ENCODE peak calls at places on chromosomes 3 and 15, in seven cellular contexts. One of them, this sample, is unnamed.

GRCh38 chr3:178665747-178666146 is 129.5 kb downstream of the KCNMB2 start:
- DNase-seq in fibroblast of lung: no peak
- DNase-seq in BJ: no peak
- DNase-seq in iPS DF 6.9: no peak
- DNase-seq in osteoblast: no peak
- DNase-seq in testis: no peak
- DNase-seq in IMR-90: no peak
- DNase-seq in this sample: no peak

GRCh38 chr3:125684199-125684598 is 88.9 kb upstream of the OSBPL11 start:
- DNase-seq in fibroblast of lung: peak; percentile 5
- DNase-seq in BJ: no peak
- DNase-seq in iPS DF 6.9: peak; percentile 39
- DNase-seq in osteoblast: no peak
- DNase-seq in testis: peak; percentile 55
- DNase-seq in IMR-90: peak; percentile 12
- DNase-seq in this sample: no peak

GRCh38 chr15:79849789-79850188 is 47.0 kb downstream of the MTHFS start:
- DNase-seq in fibroblast of lung: peak; percentile 21
- DNase-seq in BJ: no peak
- DNase-seq in iPS DF 6.9: peak; percentile 20
- DNase-seq in osteoblast: peak; percentile 23
- DNase-seq in testis: peak; percentile 69
- DNase-seq in IMR-90: peak; percentile 52
- DNase-seq in this sample: no peak

GRCh38 chr3:73024836-73025235 is 28.2 kb downstream of the PPP4R2 start:
- DNase-seq in fibroblast of lung: no peak
- DNase-seq in BJ: no peak
- DNase-seq in iPS DF 6.9: no peak
- DNase-seq in osteoblast: no peak
- DNase-seq in testis: no peak
- DNase-seq in IMR-90: peak; percentile 25
- DNase-seq in this sample: no peak

GRCh38 chr15:62545392-62546227 is 380.5 kb upstream of the C2CD4B start:
- DNase-seq in fibroblast of lung: peak; percentile 73
- DNase-seq in BJ: peak; percentile 11
- DNase-seq in iPS DF 6.9: no peak
- DNase-seq in osteoblast: no peak
- DNase-seq in testis: peak; percentile 59
- DNase-seq in IMR-90: peak; percentile 42
- DNase-seq in this sample: peak; percentile 81

GRCh38 chr3:14278799-14279705 is 100.4 kb downstream of the LSM3 start:
- DNase-seq in fibroblast of lung: no peak
- DNase-seq in BJ: no peak
- DNase-seq in iPS DF 6.9: no peak
- DNase-seq in osteoblast: peak; percentile 76
- DNase-seq in testis: no peak
- DNase-seq in IMR-90: no peak
- DNase-seq in this sample: no peak

GRCh38 chr3:25885544-25885943 is 95.7 kb downstream of the OXSM start:
- DNase-seq in fibroblast of lung: peak; percentile 51
- DNase-seq in BJ: no peak
- DNase-seq in iPS DF 6.9: no peak
- DNase-seq in osteoblast: no peak
- DNase-seq in testis: no peak
- DNase-seq in IMR-90: peak; percentile 45
- DNase-seq in this sample: peak; percentile 66

GRCh38 chr3:136050250-136050649 is 84.7 kb downstream of the PPP2R3A start:
- DNase-seq in fibroblast of lung: peak; percentile 32
- DNase-seq in BJ: no peak
- DNase-seq in iPS DF 6.9: no peak
- DNase-seq in osteoblast: no peak
- DNase-seq in testis: no peak
- DNase-seq in IMR-90: no peak
- DNase-seq in this sample: no peak

GRCh38 chr3:100693225-100693624 is 16.1 kb upstream of the TFG start:
- DNase-seq in fibroblast of lung: no peak
- DNase-seq in BJ: no peak
- DNase-seq in iPS DF 6.9: no peak
- DNase-seq in osteoblast: no peak
- DNase-seq in testis: no peak
- DNase-seq in IMR-90: no peak
- DNase-seq in this sample: no peak

GRCh38 chr15:45199136-45199810 is 11.5 kb upstream of the SHF start:
- DNase-seq in fibroblast of lung: peak; percentile 17
- DNase-seq in BJ: no peak
- DNase-seq in iPS DF 6.9: no peak
- DNase-seq in osteoblast: no peak
- DNase-seq in testis: peak; percentile 49
- DNase-seq in IMR-90: no peak
- DNase-seq in this sample: peak; percentile 7

GRCh38 chr15:86522721-86523120 is 443.1 kb downstream of the AGBL1 start:
- DNase-seq in fibroblast of lung: no peak
- DNase-seq in BJ: no peak
- DNase-seq in iPS DF 6.9: no peak
- DNase-seq in osteoblast: no peak
- DNase-seq in testis: no peak
- DNase-seq in IMR-90: no peak
- DNase-seq in this sample: no peak

GRCh38 chr3:33426068-33426467 is 14.1 kb downstream of the UBP1 start:
- DNase-seq in fibroblast of lung: no peak
- DNase-seq in BJ: no peak
- DNase-seq in iPS DF 6.9: no peak
- DNase-seq in osteoblast: no peak
- DNase-seq in testis: no peak
- DNase-seq in IMR-90: no peak
- DNase-seq in this sample: no peak

GRCh38 chr3:113211370-113212154 is at the start of gene BOC:
- DNase-seq in fibroblast of lung: peak; percentile 82
- DNase-seq in BJ: no peak
- DNase-seq in iPS DF 6.9: no peak
- DNase-seq in osteoblast: peak; percentile 94
- DNase-seq in testis: peak; percentile 48
- DNase-seq in IMR-90: peak; percentile 68
- DNase-seq in this sample: no peak

GRCh38 chr3:139198929-139199328 is 144.9 kb upstream of the MRPS22 start:
- DNase-seq in fibroblast of lung: no peak
- DNase-seq in BJ: no peak
- DNase-seq in iPS DF 6.9: no peak
- DNase-seq in osteoblast: peak; percentile 36
- DNase-seq in testis: no peak
- DNase-seq in IMR-90: peak; percentile 8
- DNase-seq in this sample: no peak

GRCh38 chr15:33089878-33090757 is 104.4 kb downstream of the FMN1 start:
- DNase-seq in fibroblast of lung: peak; percentile 54
- DNase-seq in BJ: no peak
- DNase-seq in iPS DF 6.9: no peak
- DNase-seq in osteoblast: no peak
- DNase-seq in testis: no peak
- DNase-seq in IMR-90: peak; percentile 94
- DNase-seq in this sample: no peak

GRCh38 chr15:87752250-87752951 is 504.1 kb downstream of the NTRK3 start:
- DNase-seq in fibroblast of lung: peak; percentile 92
- DNase-seq in BJ: peak; percentile 54
- DNase-seq in iPS DF 6.9: no peak
- DNase-seq in osteoblast: peak; percentile 91
- DNase-seq in testis: no peak
- DNase-seq in IMR-90: peak; percentile 93
- DNase-seq in this sample: peak; percentile 85

GRCh38 chr3:64221564-64222257 is 3.6 kb downstream of the PRICKLE2 start:
- DNase-seq in fibroblast of lung: no peak
- DNase-seq in BJ: no peak
- DNase-seq in iPS DF 6.9: no peak
- DNase-seq in osteoblast: no peak
- DNase-seq in testis: no peak
- DNase-seq in IMR-90: no peak
- DNase-seq in this sample: no peak
- H3K4me3 ChIP-seq in fibroblast of lung: no peak overlapping the region
- H3K4me3 ChIP-seq in BJ: no peak overlapping the region
- H3K4me3 ChIP-seq in iPS DF 6.9: no peak overlapping the region
- H3K4me3 ChIP-seq in osteoblast: no peak overlapping the region
- H3K4me3 ChIP-seq in testis: no peak overlapping the region
- H3K4me3 ChIP-seq in IMR-90: no peak overlapping the region
- H3K4me3 ChIP-seq in this sample: no peak overlapping the region

GRCh38 chr3:59368887-59369286 is 319.1 kb upstream of the CFAP20DC start:
- DNase-seq in fibroblast of lung: no peak
- DNase-seq in BJ: no peak
- DNase-seq in iPS DF 6.9: no peak
- DNase-seq in osteoblast: no peak
- DNase-seq in testis: no peak
- DNase-seq in IMR-90: no peak
- DNase-seq in this sample: no peak

GRCh38 chr3:59374091-59374490 is 324.3 kb upstream of the CFAP20DC start:
- DNase-seq in fibroblast of lung: no peak
- DNase-seq in BJ: no peak
- DNase-seq in iPS DF 6.9: no peak
- DNase-seq in osteoblast: no peak
- DNase-seq in testis: no peak
- DNase-seq in IMR-90: no peak
- DNase-seq in this sample: no peak

GRCh38 chr3:59374812-59375211 is 325.0 kb upstream of the CFAP20DC start:
- DNase-seq in fibroblast of lung: no peak
- DNase-seq in BJ: no peak
- DNase-seq in iPS DF 6.9: no peak
- DNase-seq in osteoblast: no peak
- DNase-seq in testis: no peak
- DNase-seq in IMR-90: no peak
- DNase-seq in this sample: no peak
- H3K4me3 ChIP-seq in fibroblast of lung: no peak overlapping the region
- H3K4me3 ChIP-seq in BJ: no peak overlapping the region
- H3K4me3 ChIP-seq in iPS DF 6.9: no peak overlapping the region
- H3K4me3 ChIP-seq in osteoblast: no peak overlapping the region
- H3K4me3 ChIP-seq in testis: no peak overlapping the region
- H3K4me3 ChIP-seq in IMR-90: no peak overlapping the region
- H3K4me3 ChIP-seq in this sample: no peak overlapping the region

GRCh38 chr3:186849392-186849975 is 7.0 kb downstream of the ADIPOQ start:
- DNase-seq in fibroblast of lung: peak; percentile 40
- DNase-seq in BJ: peak; percentile 4
- DNase-seq in iPS DF 6.9: no peak
- DNase-seq in osteoblast: no peak
- DNase-seq in testis: no peak
- DNase-seq in IMR-90: peak; percentile 38
- DNase-seq in this sample: no peak
- H3K4me3 ChIP-seq in fibroblast of lung: no peak overlapping the region
- H3K4me3 ChIP-seq in BJ: no peak overlapping the region
- H3K4me3 ChIP-seq in iPS DF 6.9: no peak overlapping the region
- H3K4me3 ChIP-seq in osteoblast: no peak overlapping the region
- H3K4me3 ChIP-seq in testis: no peak overlapping the region
- H3K4me3 ChIP-seq in IMR-90: no peak overlapping the region
- H3K4me3 ChIP-seq in this sample: no peak overlapping the region

GRCh38 chr15:69131362-69132215 is 28.8 kb upstream of the GLCE start:
- DNase-seq in fibroblast of lung: no peak
- DNase-seq in BJ: no peak
- DNase-seq in iPS DF 6.9: no peak
- DNase-seq in osteoblast: no peak
- DNase-seq in testis: no peak
- DNase-seq in IMR-90: no peak
- DNase-seq in this sample: no peak

GRCh38 chr15:69134841-69135240 is 25.6 kb upstream of the GLCE start:
- DNase-seq in fibroblast of lung: no peak
- DNase-seq in BJ: no peak
- DNase-seq in iPS DF 6.9: no peak
- DNase-seq in osteoblast: no peak
- DNase-seq in testis: no peak
- DNase-seq in IMR-90: no peak
- DNase-seq in this sample: no peak

GRCh38 chr15:69132430-69132829 is 28.0 kb upstream of the GLCE start:
- DNase-seq in fibroblast of lung: no peak
- DNase-seq in BJ: no peak
- DNase-seq in iPS DF 6.9: no peak
- DNase-seq in osteoblast: no peak
- DNase-seq in testis: no peak
- DNase-seq in IMR-90: no peak
- DNase-seq in this sample: no peak

GRCh38 chr15:69133862-69134519 is 26.4 kb upstream of the GLCE start:
- DNase-seq in fibroblast of lung: no peak
- DNase-seq in BJ: no peak
- DNase-seq in iPS DF 6.9: no peak
- DNase-seq in osteoblast: no peak
- DNase-seq in testis: no peak
- DNase-seq in IMR-90: no peak
- DNase-seq in this sample: no peak

GRCh38 chr15:69132935-69133861 is 27.2 kb upstream of the GLCE start:
- DNase-seq in fibroblast of lung: no peak
- DNase-seq in BJ: no peak
- DNase-seq in iPS DF 6.9: no peak
- DNase-seq in osteoblast: no peak
- DNase-seq in testis: no peak
- DNase-seq in IMR-90: no peak
- DNase-seq in this sample: no peak
- H3K4me3 ChIP-seq in fibroblast of lung: no peak overlapping the region
- H3K4me3 ChIP-seq in BJ: no peak overlapping the region
- H3K4me3 ChIP-seq in iPS DF 6.9: no peak overlapping the region
- H3K4me3 ChIP-seq in osteoblast: no peak overlapping the region
- H3K4me3 ChIP-seq in testis: no peak overlapping the region
- H3K4me3 ChIP-seq in IMR-90: no peak overlapping the region
- H3K4me3 ChIP-seq in this sample: no peak overlapping the region

GRCh38 chr15:89283201-89283600 is 39.4 kb downstream of the FANCI start:
- DNase-seq in fibroblast of lung: no peak
- DNase-seq in BJ: no peak
- DNase-seq in iPS DF 6.9: no peak
- DNase-seq in osteoblast: no peak
- DNase-seq in testis: no peak
- DNase-seq in IMR-90: no peak
- DNase-seq in this sample: no peak
- H3K4me3 ChIP-seq in fibroblast of lung: no peak overlapping the region
- H3K4me3 ChIP-seq in BJ: no peak overlapping the region
- H3K4me3 ChIP-seq in iPS DF 6.9: no peak overlapping the region
- H3K4me3 ChIP-seq in osteoblast: no peak overlapping the region
- H3K4me3 ChIP-seq in testis: no peak overlapping the region
- H3K4me3 ChIP-seq in IMR-90: no peak overlapping the region
- H3K4me3 ChIP-seq in this sample: no peak overlapping the region